ENCODE peak calls at places on chromosomes 16 and 17, in four cellular contexts. H is Kasumi-1, K is left ventricle myocardium superior, X is H7. Z is an unnamed sample.

GRCh38 chr16:50213939-50214519 is 52.3 kb upstream of the ADCY7 start:
- DNase-seq in H (peak; percentile 63), K (no peak), X (peak; percentile 43), Z (peak; percentile 23)

GRCh38 chr16:88904676-88905365 is 38.4 kb upstream of the PABPN1L start:
- DNase-seq in H (no peak), K (no peak), X (no peak), Z (no peak)

GRCh38 chr17:27382025-27382424 is 74.2 kb upstream of the KSR1 start:
- DNase-seq in H (no peak), K (no peak), X (no peak), Z (no peak)

GRCh38 chr17:28449861-28450260 is 23.6 kb upstream of the SLC13A2 start:
- DNase-seq in H (no peak), K (no peak), X (no peak), Z (no peak)

GRCh38 chr16:85366031-85366763 is 246.9 kb upstream of the GSE1 start:
- DNase-seq in H (no peak), K (no peak), X (peak; percentile 90), Z (no peak)

GRCh38 chr17:35449371-35449931 is 885 bp upstream of the SLFN13 start:
- DNase-seq in H (no peak), K (no peak), X (peak; percentile 61), Z (no peak)

GRCh38 chr17:39164675-39165143 is 1.3 kb downstream of the ARL5C start:
- DNase-seq in H (peak; percentile 79), K (peak; percentile 93), X (peak; percentile 98), Z (peak; percentile 87)

GRCh38 chr17:17411692-17412091 is 65.1 kb upstream of the MED9 start:
- DNase-seq in H (no peak), K (no peak), X (no peak), Z (no peak)

GRCh38 chr16:70151391-70151790 is 22.2 kb upstream of the CLEC18C start:
- DNase-seq in H (no peak), K (no peak), X (peak; percentile 17), Z (no peak)

GRCh38 chr16:67542464-67542863 is 13.8 kb downstream of the RIPOR1 start:
- DNase-seq in H (peak; percentile 23), K (peak; percentile 43), X (peak; percentile 90), Z (peak; percentile 68)

GRCh38 chr16:51538707-51539604 is 387.9 kb upstream of the SALL1 start:
- DNase-seq in H (peak; percentile 94), K (no peak), X (no peak), Z (no peak)

GRCh38 chr16:1194665-1195392 is 30.2 kb downstream of the TPSG1 start:
- DNase-seq in H (no peak), K (peak; percentile 44), X (no peak), Z (peak; percentile 31)

GRCh38 chr16:89598199-89598598 is 15.2 kb upstream of the DPEP1 start:
- DNase-seq in H (no peak), K (no peak), X (no peak), Z (no peak)

GRCh38 chr16:31200821-31201510 is 1.6 kb downstream of the PYCARD start:
- DNase-seq in H (no peak), K (no peak), X (no peak), Z (no peak)